ENCODE peak calls at places on chromosomes 2 and 18, in nine cellular contexts. Z, I, F, B, Q, U, M, C and J are unnamed samples.

GRCh38 chr2:215363461-215364156 is 51.8 kb downstream of the ATIC start:
- DNase-seq in Z (no peak), I (no peak), F (no peak), B (no peak), Q (no peak), U (no peak), M (no peak), C (no peak), J (peak)

GRCh38 chr2:61759718-61760117 is 94.1 kb downstream of the FAM161A start:
- DNase-seq in Z (no peak), I (peak), F (no peak), B (no peak), Q (no peak), U (no peak), M (no peak), C (no peak), J (peak)

GRCh38 chr18:26516964-26517363 is 31.4 kb downstream of the KCTD1 start:
- DNase-seq in Z (no peak), I (no peak), F (no peak), B (peak), Q (no peak), U (no peak), M (no peak), C (no peak), J (no peak)

GRCh38 chr2:220165401-220165800 is 538.0 kb downstream of the SLC4A3 start:
- DNase-seq in Z (no peak), I (no peak), F (no peak), B (no peak), Q (peak), U (no peak), M (no peak), C (no peak), J (no peak)

GRCh38 chr2:38892819-38893218 is 3.1 kb downstream of the ARHGEF33 start:
- DNase-seq in Z (no peak), I (no peak), F (no peak), B (no peak), Q (no peak), U (no peak), M (no peak), C (no peak), J (no peak)

GRCh38 chr2:67984600-67984999 is 78.2 kb downstream of the C1D start:
- DNase-seq in Z (no peak), I (no peak), F (no peak), B (no peak), Q (no peak), U (no peak), M (no peak), C (no peak), J (no peak)

GRCh38 chr2:36729067-36729466 is 32.6 kb downstream of the VIT start:
- DNase-seq in Z (no peak), I (no peak), F (no peak), B (no peak), Q (no peak), U (no peak), M (no peak), C (no peak), J (peak)

GRCh38 chr2:96403481-96403880 is 67.9 kb downstream of the NCAPH start:
- DNase-seq in Z (no peak), I (no peak), F (no peak), B (no peak), Q (no peak), U (no peak), M (no peak), C (no peak), J (no peak)

GRCh38 chr2:212359425-212360067 is 179.1 kb downstream of the ERBB4 start:
- DNase-seq in Z (no peak), I (no peak), F (no peak), B (no peak), Q (peak), U (no peak), M (no peak), C (no peak), J (no peak)

GRCh38 chr2:55419236-55419513 is 481 bp downstream of the CCDC88A start:
- DNase-seq in Z (no peak), I (no peak), F (peak), B (no peak), Q (peak), U (no peak), M (peak), C (peak), J (no peak)

GRCh38 chr2:227376911-227377396 is 2.2 kb downstream of the TM4SF20 start:
- DNase-seq in Z (no peak), I (no peak), F (no peak), B (no peak), Q (no peak), U (no peak), M (no peak), C (no peak), J (peak)

GRCh38 chr2:110702981-110703380 is 25.1 kb upstream of the BUB1 start:
- DNase-seq in Z (no peak), I (no peak), F (no peak), B (no peak), Q (no peak), U (no peak), M (no peak), C (no peak), J (no peak)

GRCh38 chr2:105943977-105944376 is 199.3 kb downstream of the NCK2 start:
- DNase-seq in Z (no peak), I (no peak), F (no peak), B (no peak), Q (no peak), U (no peak), M (no peak), C (no peak), J (no peak)

GRCh38 chr2:27071990-27072830 is 756 bp upstream of the OST4 start:
- DNase-seq in Z (peak), I (peak), F (peak), B (peak), Q (peak), U (no peak), M (no peak), C (peak), J (peak)

GRCh38 chr2:160418853-160419252 is 74.8 kb downstream of the RBMS1 start:
- DNase-seq in Z (no peak), I (no peak), F (no peak), B (no peak), Q (no peak), U (no peak), M (no peak), C (no peak), J (no peak)

GRCh38 chr2:200042944-200043343 is 87.6 kb downstream of the MAIP1 start:
- DNase-seq in Z (no peak), I (no peak), F (peak), B (no peak), Q (no peak), U (no peak), M (no peak), C (no peak), J (no peak)

GRCh38 chr18:79108520-79109215 is 39.5 kb downstream of the ATP9B start:
- DNase-seq in Z (no peak), I (no peak), F (no peak), B (no peak), Q (no peak), U (no peak), M (no peak), C (no peak), J (no peak)

GRCh38 chr2:215664847-215665525 is 229.1 kb upstream of the FN1 start:
- DNase-seq in Z (no peak), I (peak), F (peak), B (peak), Q (no peak), U (no peak), M (no peak), C (peak), J (peak)

GRCh38 chr2:74935883-74936483 is 22.5 kb upstream of the POLE4 start:
- DNase-seq in Z (no peak), I (no peak), F (no peak), B (peak), Q (no peak), U (no peak), M (no peak), C (no peak), J (no peak)

GRCh38 chr2:165198181-165198580 is 5.7 kb downstream of the SCN3A start:
- DNase-seq in Z (no peak), I (no peak), F (no peak), B (no peak), Q (no peak), U (no peak), M (no peak), C (no peak), J (no peak)

GRCh38 chr18:49613141-49613641 is 51.3 kb downstream of the LIPG start:
- DNase-seq in Z (no peak), I (no peak), F (no peak), B (peak), Q (peak), U (no peak), M (no peak), C (no peak), J (no peak)

GRCh38 chr2:70789304-70790078 is 952 bp downstream of the FIGLA start:
- DNase-seq in Z (peak), I (no peak), F (peak), B (peak), Q (peak), U (peak), M (peak), C (peak), J (peak)

GRCh38 chr2:142868281-142868762 is 9.1 kb upstream of the KYNU start:
- DNase-seq in Z (no peak), I (no peak), F (no peak), B (no peak), Q (no peak), U (no peak), M (no peak), C (no peak), J (no peak)

GRCh38 chr2:133788391-133788790 is 220.1 kb upstream of the NCKAP5 start:
- DNase-seq in Z (no peak), I (no peak), F (no peak), B (no peak), Q (no peak), U (no peak), M (no peak), C (no peak), J (no peak)